ENCODE peak calls at places on chromosomes 2 and 18, in five cellular contexts. X, I, Z, Q and B are unnamed samples. For H3K4me1, the result is how much of the 10 kb centered on the place peaks cover.

GRCh38 chr18:42137671-42138375 is 182.8 kb downstream of the PIK3C3 start:
- DNase-seq in X (no peak), I (no peak), Z (no peak), Q (no peak), B (no peak)

GRCh38 chr2:231372326-231372725 is 23.2 kb upstream of the B3GNT7 start:
- DNase-seq in X (no peak), I (peak), Z (no peak), Q (no peak), B (no peak)

GRCh38 chr2:120831891-120832290 is 96.2 kb downstream of the GLI2 start:
- DNase-seq in X (no peak), I (peak), Z (no peak), Q (no peak), B (no peak)

GRCh38 chr2:71700880-71701397 is 247.6 kb downstream of the DYSF start:
- DNase-seq in X (no peak), I (no peak), Z (no peak), Q (peak), B (no peak)

GRCh38 chr2:178335218-178335617 is 115.8 kb downstream of the PRKRA start:
- DNase-seq in X (no peak), I (no peak), Z (no peak), Q (no peak), B (no peak)

GRCh38 chr18:5315838-5316237 is 20.3 kb upstream of the ZBTB14 start:
- DNase-seq in X (no peak), I (no peak), Z (no peak), Q (no peak), B (no peak)

GRCh38 chr2:204010611-204011560 is 74.3 kb downstream of the ICOS start:
- DNase-seq in X (no peak), I (no peak), Z (no peak), Q (no peak), B (no peak)

GRCh38 chr2:230886641-230887040 is 21.9 kb downstream of the ITM2C start:
- DNase-seq in X (peak), I (peak), Z (no peak), Q (no peak), B (no peak)

GRCh38 chr2:38178556-38179419 is 102.8 kb upstream of the CYP1B1 start:
- DNase-seq in X (no peak), I (no peak), Z (peak), Q (peak), B (no peak)

GRCh38 chr2:136305517-136306192 is 187.7 kb upstream of the CXCR4 start:
- DNase-seq in X (no peak), I (no peak), Z (no peak), Q (peak), B (peak)

GRCh38 chr2:119707117-119708087 is 28.4 kb downstream of the TMEM177 start:
- DNase-seq in X (no peak), I (no peak), Z (no peak), Q (no peak), B (no peak)

GRCh38 chr2:200356306-200356705 is 49.8 kb downstream of the SPATS2L start:
- DNase-seq in X (no peak), I (no peak), Z (no peak), Q (no peak), B (no peak)

GRCh38 chr2:200353873-200354272 is 47.4 kb downstream of the SPATS2L start:
- DNase-seq in X (no peak), I (no peak), Z (no peak), Q (peak), B (no peak)

GRCh38 chr2:200356794-200357472 is 50.4 kb downstream of the SPATS2L start:
- DNase-seq in X (peak), I (no peak), Z (no peak), Q (peak), B (no peak)

GRCh38 chr2:200353125-200353524 is 46.6 kb downstream of the SPATS2L start:
- DNase-seq in X (no peak), I (no peak), Z (no peak), Q (peak), B (no peak)

GRCh38 chr2:200354823-200355751 is 48.6 kb downstream of the SPATS2L start:
- DNase-seq in X (peak), I (no peak), Z (no peak), Q (no peak), B (no peak)
- H3K4me1 ChIP-seq in X (half or more), I (under half), Z (under half), Q (under half), B (under half)

DNA sequence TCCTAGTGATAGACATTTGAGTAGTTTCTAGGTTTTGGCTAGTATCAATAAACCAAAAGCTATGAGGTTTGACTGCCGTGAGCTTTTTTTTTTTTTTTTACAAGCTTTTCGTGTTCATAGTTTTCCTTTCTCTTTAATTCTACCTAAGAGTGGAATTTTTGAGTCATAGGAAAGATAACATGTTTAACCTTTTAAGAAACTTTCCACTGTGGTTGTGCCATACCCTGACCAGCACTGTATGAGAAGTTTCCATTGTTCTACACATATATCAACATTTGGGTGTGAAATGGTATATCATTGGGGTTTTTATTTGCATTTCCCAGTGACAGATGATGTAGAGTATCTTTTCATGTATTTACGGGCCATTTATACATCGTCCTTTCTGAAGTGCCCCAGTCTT is 31.7 kb downstream of the UBE2F start:
- DNase-seq in X (no peak), I (no peak), Z (no peak), Q (peak), B (peak)
- H3K4me3 ChIP-seq in X (no peak), I (no peak), Z (no peak), Q (no peak), B (no peak)

GRCh38 chr2:218271487-218271797 is 1.1 kb downstream of the PNKD start:
- DNase-seq in X (peak), I (no peak), Z (no peak), Q (no peak), B (no peak)
- H3K4me1 ChIP-seq in X (under half), I (under half), Z (under half), Q (under half), B (under half)

GRCh38 chr2:20446917-20447436 is at the start of gene RHOB:
- DNase-seq in X (peak), I (peak), Z (peak), Q (peak), B (peak)

GRCh38 chr2:20444993-20445910 is 1.6 kb upstream of the RHOB start:
- DNase-seq in X (peak), I (no peak), Z (no peak), Q (no peak), B (no peak)

GRCh38 chr2:20444113-20444992 is 2.5 kb upstream of the RHOB start:
- DNase-seq in X (peak), I (no peak), Z (no peak), Q (no peak), B (no peak)

GRCh38 chr2:20447437-20448245 is 767 bp downstream of the RHOB start:
- DNase-seq in X (peak), I (peak), Z (no peak), Q (peak), B (peak)

GRCh38 chr2:20446280-20446916 is 476 bp upstream of the RHOB start:
- DNase-seq in X (peak), I (peak), Z (no peak), Q (no peak), B (no peak)
- H3K4me3 ChIP-seq in X (peak), I (peak), Z (peak), Q (peak), B (peak)

DNA sequence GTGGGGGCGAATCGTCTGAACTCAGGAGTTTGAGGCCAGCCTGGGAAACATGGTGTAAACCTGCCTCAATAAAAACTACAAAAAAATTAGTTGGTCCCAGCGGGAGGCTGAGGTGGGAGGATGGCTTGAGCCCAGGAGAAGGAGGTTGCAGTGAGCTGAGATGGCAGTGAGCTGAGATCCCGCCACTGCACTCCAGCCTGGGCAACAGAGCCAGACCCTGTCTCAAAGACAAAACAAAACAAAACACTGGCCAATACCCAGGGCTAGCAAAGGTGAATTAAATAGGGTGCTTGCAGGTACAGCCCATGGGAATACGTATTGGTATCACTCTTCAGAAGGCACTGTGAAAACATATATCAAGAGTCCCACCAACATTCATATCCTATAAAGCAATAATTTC is 7.0 kb downstream of the ITSN2 start:
- DNase-seq in X (no peak), I (no peak), Z (no peak), Q (no peak), B (no peak)
- H3K4me1 ChIP-seq in X (under half), I (half or more), Z (under half), Q (under half), B (under half)

GRCh38 chr18:62938451-62938850 is 223.1 kb downstream of the PHLPP1 start:
- DNase-seq in X (no peak), I (no peak), Z (no peak), Q (no peak), B (no peak)

GRCh38 chr18:62937065-62937464 is 221.7 kb downstream of the PHLPP1 start:
- DNase-seq in X (no peak), I (no peak), Z (no peak), Q (no peak), B (no peak)

GRCh38 chr18:62939925-62940324 is 224.6 kb downstream of the PHLPP1 start:
- DNase-seq in X (no peak), I (no peak), Z (no peak), Q (no peak), B (no peak)

GRCh38 chr18:62938006-62938405 is 222.7 kb downstream of the PHLPP1 start:
- DNase-seq in X (no peak), I (no peak), Z (no peak), Q (peak), B (no peak)

DNA sequence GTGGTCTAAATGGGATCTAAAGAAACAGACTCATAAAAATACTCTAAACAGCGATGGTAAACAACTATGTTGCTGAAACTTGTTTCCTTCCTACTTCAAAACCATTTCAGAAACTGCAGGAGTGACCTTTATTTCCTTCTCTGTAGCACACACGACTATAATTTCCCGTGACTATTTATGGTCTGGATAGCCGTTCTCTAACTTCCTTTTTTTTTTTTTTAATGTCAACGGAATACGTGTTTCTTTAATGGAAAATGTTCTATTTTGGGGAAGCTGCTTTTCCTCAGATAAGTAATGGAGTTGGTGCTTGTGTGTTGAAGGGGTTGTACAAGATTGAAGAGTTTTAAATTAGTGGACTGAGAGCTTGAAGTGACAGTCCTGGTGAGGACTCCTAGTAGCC is 224.1 kb downstream of the PHLPP1 start:
- DNase-seq in X (no peak), I (no peak), Z (no peak), Q (no peak), B (no peak)
- H3K4me3 ChIP-seq in X (no peak), I (no peak), Z (no peak), Q (no peak), B (no peak)

GRCh38 chr2:237692601-237693079 is 65.3 kb downstream of the LRRFIP1 start:
- DNase-seq in X (peak), I (peak), Z (no peak), Q (peak), B (no peak)

GRCh38 chr2:237693281-237694039 is 66.1 kb downstream of the LRRFIP1 start:
- DNase-seq in X (no peak), I (no peak), Z (peak), Q (peak), B (no peak)

GRCh38 chr2:237689569-237690131 is 62.3 kb downstream of the LRRFIP1 start:
- DNase-seq in X (no peak), I (peak), Z (no peak), Q (no peak), B (no peak)

GRCh38 chr2:237691200-237691907 is 64.0 kb downstream of the LRRFIP1 start:
- DNase-seq in X (peak), I (no peak), Z (no peak), Q (no peak), B (no peak)

DNA sequence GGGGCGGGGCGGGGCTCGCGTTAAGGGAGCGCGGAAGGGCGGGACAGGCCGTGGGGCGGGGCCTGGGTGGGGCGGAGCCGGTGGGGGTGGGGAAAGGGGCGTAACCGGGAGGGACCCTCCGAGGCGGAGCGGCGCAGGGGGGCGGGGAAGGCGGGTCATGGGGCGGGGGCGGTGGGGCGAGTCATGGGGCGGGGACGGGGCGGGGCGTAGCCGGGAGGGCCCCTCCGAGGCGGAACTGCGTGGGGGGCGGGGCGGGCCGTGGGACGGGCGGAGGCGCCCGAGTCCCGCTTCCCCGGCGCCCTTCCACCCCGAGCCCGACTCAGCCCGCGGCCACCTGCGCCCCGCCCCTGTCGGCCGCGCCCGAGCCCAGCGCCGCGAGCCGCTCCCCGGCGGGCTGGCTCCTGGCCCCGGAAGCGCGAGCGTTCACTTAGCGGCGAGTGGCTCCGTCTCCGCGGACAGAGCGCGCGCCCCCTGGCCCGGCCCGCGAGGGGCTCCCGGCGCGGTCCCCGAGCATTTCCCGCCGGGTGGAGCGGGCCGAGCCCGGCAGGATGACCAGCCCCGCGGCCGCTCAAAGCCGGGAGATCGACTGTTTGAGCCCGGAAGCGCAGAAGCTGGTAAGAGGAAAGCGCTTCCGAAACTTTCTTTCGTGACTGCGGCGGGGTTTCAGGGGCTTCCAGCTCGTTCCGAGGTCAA is 64.7 kb downstream of the LRRFIP1 start:
- DNase-seq in X (peak), I (peak), Z (peak), Q (peak), B (peak)
- H3K4me1 ChIP-seq in X (under half), I (half or more), Z (half or more), Q (under half), B (half or more)